ENCODE peak calls at places on chromosomes 6 and 20, in four cellular contexts. H, B, Y and Z are unnamed samples.

GRCh38 chr6:33317418-33317667 is 201 bp downstream of the ZBTB22 start:
- DNase-seq in H (no peak), Y (no peak), B (no peak), Z (no peak)

GRCh38 chr20:50285376-50286173 is 94.9 kb downstream of the CEBPB start:
- DNase-seq in Y (no peak), H (no peak), B (no peak), Z (peak)

GRCh38 chr20:40284611-40285010 is 404.4 kb downstream of the MAFB start:
- DNase-seq in H (no peak), Y (no peak), B (no peak), Z (no peak)

GRCh38 chr20:11207749-11208502 is 534.1 kb upstream of the JAG1 start:
- DNase-seq in H (peak), Y (no peak), B (no peak), Z (no peak)

GRCh38 chr20:33740189-33740588 is 8.4 kb downstream of the ZNF341 start:
- DNase-seq in H (no peak), B (no peak), Y (no peak), Z (no peak)

GRCh38 chr6:15218401-15218800 is 27.5 kb upstream of the JARID2 start:
- DNase-seq in H (no peak), B (no peak), Y (no peak), Z (no peak)

GRCh38 chr6:148885154-148885870 is 138.5 kb downstream of the UST start:
- DNase-seq in H (peak), B (no peak), Y (no peak), Z (no peak)

GRCh38 chr20:54846948-54847347 is 371.6 kb downstream of the DOK5 start:
- DNase-seq in H (no peak), B (no peak), Y (no peak), Z (no peak)

GRCh38 chr6:47134476-47135189 is 92.5 kb upstream of the ADGRF1 start:
- DNase-seq in H (peak), B (no peak), Y (no peak), Z (no peak)

GRCh38 chr20:44966030-44966961 is at the start of gene STK4:
- DNase-seq in Y (peak), H (peak), B (peak), Z (peak)
- TF ChIP-seq CTCF in Y (peak), H (peak), B (no peak), Z (peak)

GRCh38 chr6:160428069-160428430 is 79.9 kb downstream of the SLC22A3 start:
- DNase-seq in H (no peak), Y (no peak), B (no peak), Z (no peak)
- TF ChIP-seq CTCF in H (no peak), Y (no peak), B (no peak), Z (no peak)

DNA sequence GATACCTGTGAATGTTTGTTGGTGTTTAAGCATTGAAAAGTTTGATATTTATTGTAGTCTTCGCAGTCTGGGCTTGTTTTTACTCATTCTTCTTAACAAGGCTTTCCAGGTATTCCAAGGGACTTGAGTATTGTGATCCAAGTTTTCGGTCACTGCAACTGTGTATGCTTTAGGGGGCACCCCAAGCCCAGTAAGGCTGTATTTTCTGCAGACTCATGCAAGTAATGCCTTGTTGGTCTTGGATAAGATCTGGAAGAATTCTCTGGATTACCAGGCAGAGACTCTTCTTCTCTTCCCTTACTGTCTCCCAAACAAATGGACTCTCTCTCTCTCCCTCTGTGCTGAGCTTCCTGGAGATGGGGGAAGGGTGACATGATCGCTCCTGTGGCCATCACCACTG is 82.1 kb downstream of the RFPL4B start:
- DNase-seq in Y (no peak), H (peak), B (no peak), Z (no peak)
- TF ChIP-seq CTCF in Y (no peak), H (peak), B (no peak), Z (no peak)

GRCh38 chr20:58349586-58349985 is 39.4 kb upstream of the VAPB start:
- DNase-seq in H (peak), B (no peak), Y (no peak), Z (no peak)
- TF ChIP-seq CTCF in H (no peak), B (no peak), Y (no peak), Z (no peak)

GRCh38 chr6:36752187-36752885 is 54.7 kb downstream of the RAB44 start:
- DNase-seq in H (no peak), Y (no peak), B (peak), Z (no peak)
- TF ChIP-seq CTCF in H (no peak), Y (no peak), B (no peak), Z (no peak)

GRCh38 chr6:17905611-17906592 is 81.5 kb downstream of the KIF13A start:
- DNase-seq in H (peak), Y (no peak), B (no peak), Z (no peak)

GRCh38 chr6:17904491-17905120 is 82.8 kb downstream of the KIF13A start:
- DNase-seq in B (no peak), H (no peak), Y (no peak), Z (no peak)

GRCh38 chr6:17910178-17910577 is 77.3 kb downstream of the KIF13A start:
- DNase-seq in Y (no peak), H (no peak), B (no peak), Z (no peak)

GRCh38 chr6:17908831-17909230 is 78.6 kb downstream of the KIF13A start:
- DNase-seq in Y (no peak), B (no peak), H (no peak), Z (no peak)

DNA sequence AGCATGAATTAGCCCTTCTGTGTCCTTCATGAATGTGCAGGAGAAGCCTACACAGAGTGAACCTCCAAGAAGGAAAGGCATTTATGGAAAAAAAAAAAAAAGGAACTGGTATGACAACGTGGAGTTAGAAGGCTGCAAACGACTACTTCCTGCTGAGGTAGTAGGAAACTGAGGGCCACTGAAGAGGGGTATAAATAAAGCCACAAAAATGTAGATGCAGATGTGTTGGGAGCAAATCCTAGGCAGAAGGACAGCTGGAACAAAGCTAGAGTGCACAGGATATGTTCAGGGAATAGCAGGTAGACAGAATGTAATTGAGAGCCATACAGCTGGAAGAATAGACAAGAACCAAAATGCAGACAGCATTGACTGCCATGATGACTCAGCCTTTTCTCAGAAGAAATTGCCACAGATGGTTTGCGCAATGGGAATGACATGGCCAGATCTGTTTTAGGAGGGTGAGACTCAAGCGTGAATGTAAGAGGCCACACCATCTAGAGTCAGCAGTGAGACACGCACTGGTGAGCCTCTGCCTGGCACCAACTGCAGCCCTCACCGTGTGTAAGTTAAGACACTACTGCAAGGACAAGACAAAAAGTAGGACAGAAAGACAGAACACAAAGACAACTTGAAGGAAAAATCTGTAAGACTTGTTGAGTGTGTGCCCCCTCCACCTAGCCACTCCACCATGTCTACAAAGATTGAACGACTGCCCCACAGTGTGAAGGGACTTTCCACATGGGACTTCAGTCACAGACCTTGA is 79.8 kb downstream of the KIF13A start:
- DNase-seq in Y (peak), B (peak), H (peak), Z (no peak)
- TF ChIP-seq CTCF in Y (no peak), B (no peak), H (peak), Z (no peak)

DNA sequence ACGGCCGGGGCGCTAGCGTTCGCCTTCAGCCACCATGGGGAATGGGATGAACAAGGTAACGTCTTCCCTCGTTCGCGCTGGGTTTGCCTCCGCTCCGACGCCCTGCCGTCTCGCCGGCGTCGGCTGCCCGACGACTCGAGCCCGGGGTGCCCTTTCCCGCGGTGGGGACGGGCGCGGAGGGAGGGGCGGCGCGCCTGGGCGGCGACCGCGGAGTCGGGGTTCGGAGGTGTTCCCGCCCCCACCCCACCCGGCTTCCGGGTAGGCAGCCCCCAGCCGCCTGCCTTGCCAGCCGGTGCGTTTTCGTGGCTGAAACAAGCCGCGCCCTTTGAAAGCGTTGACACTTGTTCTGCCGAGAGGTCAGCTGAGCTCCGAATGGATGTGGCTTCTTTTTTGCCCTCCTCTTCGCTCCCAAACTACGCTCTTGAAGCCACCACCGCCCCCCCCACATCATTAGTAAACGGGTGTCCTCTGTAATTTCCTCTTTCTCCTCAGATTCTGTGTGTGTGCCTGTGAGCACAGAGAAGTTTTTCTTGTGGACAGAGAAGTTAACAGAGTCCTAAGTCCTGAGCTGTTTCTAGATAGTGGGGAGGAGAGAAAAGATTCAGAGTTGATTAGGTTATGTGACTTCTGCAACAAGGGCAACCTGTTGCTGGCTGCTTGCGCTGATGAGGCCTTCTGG is 358 bp downstream of the DUSP22 start:
- DNase-seq in H (no peak), Y (peak), B (peak), Z (peak)
- TF ChIP-seq CTCF in H (no peak), Y (no peak), B (no peak), Z (no peak)